ENCODE peak calls at places on chromosomes 2 and 18, in nine cellular contexts. R is K562, M is A549, S is H54, O is IMR-90, T is Peyer's patch, U is adrenal gland, A is transverse colon, I is thyroid gland. W is an unnamed sample.

GRCh38 chr2:23528690-23529089 is 143.7 kb downstream of the KLHL29 start:
- DNase-seq in I (no peak), O (no peak), T (no peak), S (no peak), M (no peak), R (peak), U (no peak), A (no peak), W (no peak)

GRCh38 chr2:160329196-160329595 is 129.1 kb upstream of the ITGB6 start:
- DNase-seq in T (no peak), I (no peak), R (no peak), M (no peak), S (no peak), A (no peak), U (no peak), O (no peak), W (no peak)

GRCh38 chr2:35035883-35036282 is 1319.7 kb upstream of the CRIM1 start:
- DNase-seq in U (no peak), A (no peak), T (no peak), S (no peak), O (no peak), R (no peak), M (peak), I (no peak), W (no peak)

GRCh38 chr18:44781890-44782289 is 101.2 kb downstream of the SETBP1 start:
- DNase-seq in T (no peak), I (no peak), R (no peak), O (peak), U (no peak), M (no peak), S (no peak), A (no peak), W (no peak)

GRCh38 chr2:48588745-48589144 is 28.9 kb upstream of the GTF2A1L start:
- DNase-seq in R (no peak), S (no peak), U (no peak), O (no peak), T (no peak), M (no peak), I (no peak), A (no peak), W (no peak)

GRCh38 chr2:157890960-157891629 is 15.0 kb upstream of the ACVR1 start:
- DNase-seq in M (no peak), A (no peak), S (no peak), T (no peak), U (no peak), R (no peak), I (no peak), O (no peak), W (no peak)

GRCh38 chr2:29902356-29902755 is 19.0 kb downstream of the ALK start:
- DNase-seq in M (no peak), O (no peak), R (no peak), T (no peak), I (no peak), U (no peak), A (no peak), S (no peak), W (no peak)

GRCh38 chr2:24421668-24422067 is 61.3 kb upstream of the ITSN2 start:
- DNase-seq in I (peak), S (no peak), A (peak), O (peak), M (peak), T (peak), R (peak), U (peak), W (peak)

GRCh38 chr2:111117666-111118454 is 2.9 kb upstream of the BCL2L11 start:
- DNase-seq in I (peak), M (peak), O (peak), R (no peak), S (peak), T (peak), A (peak), U (peak), W (no peak)

GRCh38 chr2:100192300-100192699 is 49.9 kb upstream of the AFF3 start:
- DNase-seq in S (no peak), R (no peak), O (no peak), M (no peak), T (no peak), U (no peak), I (no peak), A (no peak), W (no peak)

GRCh38 chr2:110823165-110823564 is 90.8 kb downstream of the ACOXL start:
- DNase-seq in U (no peak), M (no peak), O (no peak), I (no peak), T (no peak), R (no peak), A (no peak), S (no peak), W (no peak)

GRCh38 chr2:191170773-191171172 is 20.0 kb upstream of the STAT4 start:
- DNase-seq in I (no peak), T (no peak), R (no peak), A (no peak), S (no peak), O (no peak), M (no peak), U (no peak), W (no peak)

GRCh38 chr18:45343365-45343764 is 271.9 kb upstream of the SLC14A2 start:
- DNase-seq in I (no peak), M (no peak), O (no peak), R (no peak), U (no peak), A (no peak), S (no peak), T (no peak), W (no peak)

GRCh38 chr2:128272586-128273468 is 45.8 kb downstream of the HS6ST1 start:
- DNase-seq in O (no peak), S (no peak), A (no peak), R (no peak), U (peak), M (no peak), T (peak), I (no peak), W (no peak)

GRCh38 chr2:237671466-237672173 is 44.2 kb downstream of the LRRFIP1 start:
- DNase-seq in I (no peak), M (no peak), U (no peak), O (no peak), A (no peak), R (no peak), T (peak), S (no peak), W (no peak)

GRCh38 chr2:142965464-142965863 is 88.0 kb downstream of the KYNU start:
- DNase-seq in A (no peak), S (no peak), M (no peak), R (no peak), T (no peak), U (no peak), I (no peak), O (peak), W (no peak)

DNA sequence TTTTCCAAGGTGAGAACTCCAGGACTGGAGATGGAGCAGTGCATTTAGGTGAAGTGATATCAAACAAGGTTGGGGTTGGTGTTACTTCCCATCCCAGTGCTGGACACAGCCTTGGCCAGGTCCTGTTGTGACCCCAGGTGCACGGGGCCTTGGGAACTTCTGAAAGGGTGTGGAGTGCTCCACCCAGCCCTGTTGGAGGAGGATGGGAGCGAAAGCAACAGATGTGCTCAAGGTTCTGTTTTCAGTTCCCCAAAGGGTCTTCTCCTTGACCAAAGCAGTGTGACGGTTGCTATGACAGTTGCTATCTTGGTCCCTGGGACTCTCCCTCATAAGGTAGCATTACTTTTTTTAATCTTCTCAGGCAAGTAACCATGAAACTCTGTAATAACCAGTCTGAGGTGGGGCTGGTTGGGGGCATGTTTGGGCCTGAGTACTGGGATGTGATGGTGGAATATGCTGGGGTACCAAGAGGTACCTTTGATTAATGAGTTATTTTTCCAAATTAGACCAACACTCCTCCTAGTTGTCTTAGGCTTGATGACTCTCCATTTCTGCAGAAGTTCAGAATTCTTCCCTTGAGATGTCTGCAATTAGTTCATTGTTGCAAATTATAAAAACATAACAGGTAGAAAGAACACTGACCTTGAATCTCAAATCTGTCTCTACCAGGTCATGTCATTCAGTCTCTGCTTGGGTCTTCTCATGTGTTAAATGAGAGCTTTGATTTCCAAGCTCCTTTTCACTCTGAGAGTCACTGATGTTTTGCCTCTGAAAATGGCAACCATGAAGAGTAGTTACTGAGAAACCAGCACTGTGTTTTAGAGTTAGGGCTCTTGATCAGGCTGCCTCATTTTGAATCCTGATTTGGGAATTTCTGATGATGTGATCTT is 154.5 kb downstream of the RPIA start:
- DNase-seq in U (no peak), R (no peak), O (no peak), I (no peak), S (no peak), T (peak), M (no peak), A (peak), W (no peak)
- TF ChIP-seq POLR2A in U (no peak), R (no peak), O (no peak), I (no peak), S (no peak), T (no peak), M (no peak), A (no peak), W (no peak)

DNA sequence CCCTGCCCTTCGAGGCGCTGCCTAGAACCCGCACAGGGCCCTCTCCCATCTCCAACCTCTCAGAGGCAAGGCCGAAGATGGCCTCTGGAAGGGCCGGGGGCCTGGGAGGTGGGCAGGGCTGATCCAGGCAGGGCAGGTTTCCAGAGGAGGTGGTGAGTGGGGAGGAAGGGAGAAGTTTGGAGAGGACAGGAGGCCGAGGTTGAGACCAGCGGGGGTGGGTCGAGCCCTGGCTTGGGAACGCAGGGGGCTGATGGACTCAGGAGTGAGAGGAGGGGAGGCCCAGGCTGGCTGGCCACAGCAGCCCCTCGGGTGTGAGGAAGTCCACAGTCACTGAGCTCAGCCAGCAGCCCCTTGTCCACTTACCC is 10.5 kb downstream of the CAPN10 start:
- DNase-seq in S (no peak), I (peak), T (peak), R (no peak), O (no peak), M (no peak), U (peak), A (no peak), W (no peak)
- TF ChIP-seq POLR2A in S (no peak), I (no peak), T (no peak), R (no peak), O (no peak), M (no peak), U (no peak), A (no peak), W (no peak)

GRCh38 chr2:96527052-96527964 is 9.2 kb upstream of the ARID5A start:
- DNase-seq in I (no peak), O (peak), A (peak), T (peak), U (no peak), S (no peak), M (no peak), R (no peak), W (no peak)
- TF ChIP-seq POLR2A in I (no peak), O (no peak), A (no peak), T (no peak), U (no peak), S (no peak), M (no peak), R (no peak), W (no peak)

GRCh38 chr2:67341336-67341735 is 55.8 kb upstream of the ETAA1 start:
- DNase-seq in U (no peak), O (no peak), I (no peak), A (no peak), S (no peak), M (no peak), T (no peak), R (no peak), W (no peak)

GRCh38 chr2:67339234-67339885 is 57.8 kb upstream of the ETAA1 start:
- DNase-seq in R (no peak), S (no peak), A (no peak), U (no peak), M (no peak), O (no peak), I (no peak), T (no peak), W (no peak)

GRCh38 chr2:67341012-67341318 is 56.2 kb upstream of the ETAA1 start:
- DNase-seq in O (no peak), T (no peak), I (no peak), R (no peak), U (no peak), A (no peak), S (no peak), M (no peak), W (no peak)

GRCh38 chr2:67338601-67339233 is 58.4 kb upstream of the ETAA1 start:
- DNase-seq in U (no peak), S (no peak), I (no peak), T (no peak), M (no peak), O (no peak), R (no peak), A (no peak), W (no peak)

GRCh38 chr2:67340118-67341011 is 56.8 kb upstream of the ETAA1 start:
- DNase-seq in O (no peak), R (no peak), A (no peak), M (no peak), T (no peak), U (no peak), I (no peak), S (no peak), W (no peak)
- TF ChIP-seq POLR2A in O (no peak), R (no peak), A (no peak), M (no peak), T (no peak), U (no peak), I (no peak), S (no peak), W (no peak)

GRCh38 chr2:241227635-241227993 is 39.1 kb downstream of the ANO7 start:
- DNase-seq in U (no peak), A (no peak), S (no peak), R (no peak), I (no peak), M (no peak), T (no peak), O (no peak), W (no peak)

GRCh38 chr2:241230435-241230834 is 42.0 kb downstream of the ANO7 start:
- DNase-seq in T (no peak), A (no peak), M (no peak), R (no peak), O (no peak), I (peak), U (no peak), S (no peak), W (no peak)

GRCh38 chr2:241229563-241230401 is 41.3 kb downstream of the ANO7 start:
- DNase-seq in R (no peak), M (no peak), A (no peak), T (no peak), I (no peak), S (no peak), U (no peak), O (no peak), W (no peak)

GRCh38 chr2:241228081-241228859 is 39.8 kb downstream of the ANO7 start:
- DNase-seq in M (no peak), I (no peak), T (no peak), O (no peak), R (peak), A (no peak), S (no peak), U (no peak), W (no peak)

DNA sequence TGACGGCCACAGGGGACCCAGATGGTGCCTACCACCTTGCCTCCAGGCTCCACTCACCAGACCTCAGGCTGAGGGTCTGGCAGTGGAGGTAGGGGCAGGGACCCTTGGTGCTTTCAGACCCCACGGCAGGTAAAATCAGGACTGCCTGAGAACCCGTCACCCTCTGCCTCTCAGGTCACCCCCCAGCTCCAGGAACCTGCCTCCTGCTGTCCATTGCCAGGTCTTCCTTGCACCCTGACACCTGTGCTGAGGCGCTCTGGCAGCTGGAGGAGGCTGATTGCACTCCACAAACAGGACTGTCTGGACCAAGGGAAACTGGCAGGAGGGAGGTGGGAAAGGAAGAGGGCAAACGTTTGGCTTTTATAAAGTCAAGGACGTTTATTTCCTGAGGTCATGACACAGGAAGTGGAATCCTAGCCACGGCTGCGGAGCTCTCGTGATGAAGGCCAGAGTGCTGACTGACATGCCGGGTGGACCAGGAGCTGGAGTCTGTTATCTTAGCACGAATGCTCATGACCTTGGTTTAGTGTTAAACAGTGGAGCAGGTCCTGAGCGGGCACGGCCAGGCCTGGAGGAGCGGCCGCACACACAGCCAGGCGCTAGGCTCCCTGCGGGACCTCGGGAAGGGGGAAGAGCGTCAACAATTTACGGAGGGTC is 40.5 kb downstream of the ANO7 start:
- DNase-seq in M (no peak), O (no peak), U (peak), I (no peak), A (no peak), R (no peak), T (no peak), S (no peak), W (no peak)
- TF ChIP-seq POLR2A in M (no peak), O (no peak), U (no peak), I (no peak), A (no peak), R (peak), T (no peak), S (no peak), W (no peak)

DNA sequence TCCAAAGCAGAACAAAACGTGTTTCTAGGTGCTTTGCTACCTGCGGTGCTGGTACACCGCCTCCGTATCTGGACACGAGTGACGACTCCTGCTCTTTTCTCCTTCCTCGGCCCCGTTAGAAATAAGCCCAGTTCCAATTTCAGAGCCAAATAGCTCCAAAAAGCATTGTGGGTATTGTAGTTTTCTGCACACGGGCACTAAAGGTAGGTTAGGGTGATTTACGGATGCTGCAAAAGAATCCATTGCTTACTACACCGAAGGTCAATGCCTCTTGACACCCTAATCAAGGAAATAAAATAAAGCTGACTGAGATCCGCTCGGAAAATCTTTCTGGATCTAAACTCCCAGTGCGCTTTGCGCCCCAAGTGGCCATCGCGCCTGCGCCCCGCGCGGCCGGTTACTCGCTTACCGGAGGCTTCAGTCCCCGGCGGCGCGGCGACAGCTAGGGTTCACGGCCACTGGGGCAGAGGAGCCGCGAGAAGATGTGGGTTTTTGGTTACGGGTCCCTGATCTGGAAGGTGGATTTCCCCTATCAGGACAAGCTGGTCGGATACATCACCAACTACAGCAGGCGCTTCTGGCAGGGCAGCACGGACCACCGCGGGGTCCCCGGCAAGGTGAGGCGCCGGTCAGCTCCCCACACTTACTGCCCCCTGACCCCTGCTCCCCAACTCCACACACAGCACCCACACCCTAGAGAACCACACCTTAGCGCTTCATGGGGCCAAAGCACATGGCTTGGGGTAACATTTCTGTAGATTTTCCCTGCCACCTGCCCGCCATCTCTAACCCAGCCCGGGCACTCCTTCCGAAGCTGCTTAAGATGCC is at the start of gene CHAC2:
- DNase-seq in U (peak), I (peak), S (peak), A (peak), O (peak), M (peak), T (peak), R (peak), W (peak)
- TF ChIP-seq POLR2A in U (peak), I (no peak), S (peak), A (peak), O (peak), M (peak), T (no peak), R (peak), W (no peak)